ENCODE peak calls at places on chromosomes 5 and 9, in five cellular contexts. K, E, Z, L and F are unnamed samples.

GRCh38 chr5:120682851-120683250 is 218.8 kb downstream of the PRR16 start:
- DNase-seq in L (peak), Z (no peak), K (no peak), E (no peak), F (no peak)

GRCh38 chr5:140342287-140342686 is 4.1 kb downstream of the HBEGF start:
- DNase-seq in E (no peak), L (no peak), K (peak), Z (no peak), F (peak)

GRCh38 chr5:178839319-178839704 is 20.4 kb upstream of the ZNF354B start:
- DNase-seq in K (no peak), Z (peak), L (no peak), E (peak), F (peak)

GRCh38 chr5:27465140-27465539 is 426.8 kb upstream of the CDH9 start:
- DNase-seq in Z (no peak), L (no peak), K (no peak), E (no peak), F (no peak)

GRCh38 chr9:81759680-81760215 is 70.4 kb upstream of the TLE1 start:
- DNase-seq in Z (peak), E (no peak), L (peak), K (no peak), F (no peak)

GRCh38 chr9:89422151-89422918 is 75.6 kb downstream of the SEMA4D start:
- DNase-seq in K (no peak), Z (no peak), E (no peak), L (peak), F (peak)

GRCh38 chr5:10621837-10622236 is 58.0 kb downstream of the ANKRD33B start:
- DNase-seq in K (no peak), Z (no peak), L (no peak), E (no peak), F (no peak)

GRCh38 chr5:20028506-20028905 is 40.5 kb upstream of the CDH18 start:
- DNase-seq in K (no peak), Z (no peak), E (no peak), L (no peak), F (no peak)

GRCh38 chr9:92642041-92642451 is 27.9 kb downstream of the IPPK start:
- DNase-seq in K (peak), L (no peak), E (no peak), Z (no peak), F (peak)

GRCh38 chr9:100204796-100205195 is 105.8 kb downstream of the INVS start:
- DNase-seq in E (no peak), K (no peak), Z (no peak), L (no peak), F (no peak)

GRCh38 chr5:170028124-170028523 is 47.8 kb upstream of the INSYN2B start:
- DNase-seq in K (no peak), E (no peak), Z (no peak), L (no peak), F (no peak)

GRCh38 chr5:103436112-103436511 is 126.5 kb downstream of the NUDT12 start:
- DNase-seq in Z (no peak), K (no peak), L (no peak), E (no peak), F (no peak)

GRCh38 chr9:37392272-37392671 is 30.2 kb upstream of the GRHPR start:
- DNase-seq in E (no peak), K (no peak), Z (no peak), L (no peak), F (no peak)

GRCh38 chr9:135500525-135501260 is at the start of gene MRPS2:
- DNase-seq in Z (peak), K (peak), E (peak), L (peak), F (peak)

GRCh38 chr5:8184455-8185063 is 315.6 kb downstream of the MTRR start:
- DNase-seq in L (peak), E (peak), K (no peak), Z (no peak), F (no peak)

GRCh38 chr5:116482394-116482793 is 92.2 kb downstream of the SEMA6A start:
- DNase-seq in K (no peak), L (peak), Z (no peak), E (no peak), F (no peak)

GRCh38 chr5:180370861-180371641 is 17.9 kb upstream of the GFPT2 start:
- DNase-seq in K (no peak), L (no peak), E (no peak), Z (no peak), F (no peak)

GRCh38 chr5:1729641-1730486 is 69.8 kb downstream of the MRPL36 start:
- DNase-seq in K (peak), E (no peak), L (no peak), Z (no peak), F (peak)

GRCh38 chr5:60346391-60346790 is 353.6 kb downstream of the DEPDC1B start:
- DNase-seq in K (no peak), E (no peak), L (no peak), Z (no peak), F (no peak)

GRCh38 chr5:71747182-71747581 is 28.1 kb downstream of the CARTPT start:
- DNase-seq in K (no peak), Z (no peak), L (no peak), E (no peak), F (no peak)

GRCh38 chr5:52983731-52984620 is 5.2 kb upstream of the ITGA2 start:
- DNase-seq in L (peak), Z (peak), K (no peak), E (no peak), F (no peak)

GRCh38 chr5:145681686-145682085 is 153.5 kb downstream of the PRELID2 start:
- DNase-seq in K (no peak), L (peak), Z (peak), E (peak), F (no peak)

GRCh38 chr5:107502711-107503110 is 168.0 kb downstream of the EFNA5 start:
- DNase-seq in L (no peak), Z (no peak), K (no peak), E (no peak), F (no peak)

GRCh38 chr5:174311531-174312269 is 266.2 kb downstream of the NSG2 start:
- DNase-seq in E (peak), L (peak), K (no peak), Z (no peak), F (peak)

GRCh38 chr5:169641253-169641652 is 4.2 kb downstream of the DOCK2 start:
- DNase-seq in Z (no peak), E (no peak), K (no peak), L (peak), F (no peak)

GRCh38 chr5:150412319-150413175 is at the start of gene CD74:
- DNase-seq in E (peak), L (peak), Z (no peak), K (peak), F (peak)

GRCh38 chr5:150618588-150619281 is 21.7 kb upstream of the SYNPO start:
- DNase-seq in L (peak), E (no peak), Z (no peak), K (no peak), F (no peak)

GRCh38 chr9:120783611-120784047 is 9.6 kb downstream of the FBXW2 start:
- DNase-seq in E (no peak), L (peak), Z (no peak), K (no peak), F (no peak)

GRCh38 chr9:91034976-91035824 is 233.6 kb downstream of the SYK start:
- DNase-seq in K (no peak), E (no peak), Z (no peak), L (no peak), F (no peak)

GRCh38 chr5:98840946-98841345 is 67.5 kb downstream of the RGMB start:
- DNase-seq in K (no peak), Z (no peak), E (no peak), L (no peak), F (no peak)

GRCh38 chr5:67530609-67531255 is 334.1 kb upstream of the CD180 start:
- DNase-seq in L (no peak), K (no peak), Z (no peak), E (no peak), F (no peak)

GRCh38 chr5:90173299-90174030 is 236.1 kb downstream of the CETN3 start:
- DNase-seq in Z (no peak), E (no peak), K (no peak), L (no peak), F (no peak)

GRCh38 chr5:173039964-173040363 is 16.2 kb upstream of the CREBRF start:
- DNase-seq in K (no peak), L (no peak), Z (no peak), E (no peak), F (no peak)

GRCh38 chr5:89372176-89372575 is 489.2 kb upstream of the MEF2C start:
- DNase-seq in Z (no peak), K (no peak), L (no peak), E (no peak), F (no peak)

GRCh38 chr9:115694014-115694413 is 459.6 kb upstream of the PAPPA start:
- DNase-seq in Z (no peak), E (peak), K (no peak), L (peak), F (no peak)

GRCh38 chr9:124284237-124284831 is 26.6 kb downstream of the NEK6 start:
- DNase-seq in K (no peak), Z (no peak), L (peak), E (no peak), F (no peak)

GRCh38 chr9:128504485-128505413 is at the start of gene GLE1:
- DNase-seq in E (peak), K (peak), L (peak), Z (peak), F (peak)
- TF ChIP-seq POLR2A in E (peak), K (peak), L (peak), Z (peak), F (peak)

GRCh38 chr5:138849439-138849838 is 25.7 kb downstream of the LRRTM2 start:
- DNase-seq in L (peak), K (no peak), E (no peak), Z (no peak), F (no peak)
- H3K4me3 ChIP-seq in L (no peak), K (no peak), E (no peak), Z (no peak), F (no peak)

GRCh38 chr9:24828687-24829086 is 283.0 kb upstream of the IZUMO3 start:
- DNase-seq in Z (no peak), E (no peak), L (no peak), K (no peak), F (no peak)

GRCh38 chr9:24832307-24832706 is 286.6 kb upstream of the IZUMO3 start:
- DNase-seq in E (no peak), L (no peak), Z (no peak), K (no peak), F (no peak)
- TF ChIP-seq CTCF in E (no peak), L (no peak), Z (peak), K (no peak), F (no peak)

GRCh38 chr9:104138243-104138642 is 44.1 kb downstream of the SMC2 start:
- DNase-seq in E (no peak), Z (no peak), L (no peak), K (no peak), F (no peak)

GRCh38 chr9:104144336-104144735 is 50.2 kb downstream of the SMC2 start:
- DNase-seq in K (no peak), Z (no peak), L (no peak), E (no peak), F (no peak)

GRCh38 chr9:104143554-104143919 is 49.4 kb downstream of the SMC2 start:
- DNase-seq in Z (no peak), L (no peak), E (no peak), K (no peak), F (no peak)

GRCh38 chr9:104142799-104143553 is 48.9 kb downstream of the SMC2 start:
- DNase-seq in E (no peak), L (no peak), Z (no peak), K (no peak), F (no peak)
- TF ChIP-seq POLR2A in E (no peak), L (no peak), Z (no peak), K (no peak), F (no peak)

DNA sequence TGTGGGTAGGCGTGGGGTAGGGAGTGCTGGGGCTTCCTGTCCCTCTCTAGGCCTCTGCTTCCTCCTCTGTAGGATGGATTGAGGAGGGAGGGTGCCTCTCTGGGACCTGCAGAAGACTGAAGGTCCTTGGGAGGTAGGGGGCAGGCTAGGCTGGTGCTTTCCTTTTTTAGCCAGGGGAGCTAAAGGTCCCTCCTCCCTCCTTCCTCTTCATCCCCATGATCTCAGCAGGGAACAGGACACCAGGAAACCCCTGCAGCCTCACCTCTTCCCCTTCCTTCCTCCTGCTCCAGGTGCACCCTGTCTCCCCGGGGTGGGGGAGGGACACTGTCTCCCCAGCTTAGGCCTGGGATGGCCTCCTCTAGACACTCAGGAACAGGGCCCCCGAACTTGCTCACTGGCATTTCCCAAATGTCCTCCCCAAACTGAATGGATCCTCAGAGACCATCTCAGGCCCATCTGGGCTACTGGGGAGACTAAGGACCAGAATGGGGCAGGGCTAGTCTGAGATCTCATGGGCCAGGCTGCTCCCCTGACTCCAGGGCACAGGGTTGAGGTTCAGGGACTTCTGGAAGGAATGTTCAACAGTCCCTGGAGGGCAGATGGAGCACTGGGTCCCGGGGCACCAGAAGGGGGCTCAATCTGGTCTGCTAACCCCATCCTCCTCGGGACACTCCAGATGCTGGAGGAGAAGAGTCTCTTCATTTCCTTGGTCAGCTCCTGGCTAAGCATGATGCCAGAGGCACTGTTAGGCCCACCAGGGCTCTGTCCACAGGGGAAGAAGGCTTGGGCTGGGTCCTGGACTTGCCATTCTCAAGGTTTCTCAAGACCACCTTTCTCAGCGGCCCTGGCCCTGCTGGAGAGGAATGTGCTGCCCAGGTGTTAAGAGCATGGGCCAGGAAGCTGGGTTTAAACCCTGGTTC is 8.2 kb downstream of the SH2D3C start:
- DNase-seq in K (no peak), E (no peak), Z (no peak), L (no peak), F (peak)
- H3K4me3 ChIP-seq in K (peak), E (no peak), Z (peak), L (no peak), F (peak)

GRCh38 chr9:137190315-137190853 is 1.9 kb downstream of the SSNA1 start:
- DNase-seq in E (no peak), L (no peak), Z (no peak), K (no peak), F (no peak)
- TF ChIP-seq CTCF in E (no peak), L (no peak), Z (peak), K (no peak), F (no peak)

GRCh38 chr9:38687389-38687842 is 32.5 kb downstream of the FAM240B start:
- DNase-seq in K (peak), E (peak), Z (peak), L (no peak), F (peak)
- TF ChIP-seq POLR2A in K (no peak), E (no peak), Z (no peak), L (no peak), F (no peak)

GRCh38 chr9:116975119-116975518 is 288.0 kb downstream of the TRIM32 start:
- DNase-seq in Z (no peak), E (no peak), L (no peak), K (no peak), F (no peak)

GRCh38 chr9:116984111-116984510 is 297.0 kb downstream of the TRIM32 start:
- DNase-seq in L (no peak), K (no peak), E (no peak), Z (no peak), F (no peak)

GRCh38 chr9:116979461-116979860 is 292.4 kb downstream of the TRIM32 start:
- DNase-seq in L (no peak), Z (no peak), K (no peak), E (no peak), F (no peak)

GRCh38 chr9:116980582-116980981 is 293.5 kb downstream of the TRIM32 start:
- DNase-seq in Z (no peak), L (no peak), E (no peak), K (no peak), F (no peak)

DNA sequence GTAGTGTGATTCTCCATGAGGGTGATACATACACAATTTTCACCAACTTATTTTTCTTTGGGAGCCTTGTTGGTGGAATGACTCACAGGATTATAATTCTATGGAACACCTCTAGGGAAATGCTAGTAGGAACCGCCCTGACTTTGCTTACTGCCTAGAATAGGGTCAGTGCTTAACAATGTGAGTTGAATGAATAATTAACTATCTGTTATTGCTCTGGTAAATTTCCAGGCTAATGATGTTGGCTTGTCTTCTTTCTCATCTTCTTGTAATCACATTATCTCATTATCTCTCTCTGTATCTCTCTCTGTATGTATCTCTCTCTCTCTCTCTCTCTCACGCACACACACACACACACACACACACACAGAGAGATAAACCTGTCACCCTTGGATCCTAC is 291.1 kb downstream of the TRIM32 start:
- DNase-seq in K (no peak), Z (no peak), L (no peak), E (no peak), F (no peak)
- H3K4me3 ChIP-seq in K (no peak), Z (no peak), L (no peak), E (no peak), F (no peak)

GRCh38 chr5:137605377-137605776 is 106.3 kb upstream of the SPOCK1 start:
- DNase-seq in K (no peak), E (no peak), L (no peak), Z (no peak), F (no peak)
- TF ChIP-seq CTCF in K (no peak), E (no peak), L (no peak), Z (no peak), F (no peak)